ENCODE peak calls at places on chromosomes 6 and 20, in four cellular contexts. L is A549, V is GM12878, Z is K562. B is an unnamed sample. For H3K9me3, the result is how much of the 10 kb centered on the place peaks cover.

GRCh38 chr6:80214436-80215022 is 108.1 kb downstream of the BCKDHB start:
- DNase-seq in L (peak), V (no peak), Z (peak), B (peak)

GRCh38 chr20:33846291-33846916 is 35.3 kb downstream of the CHMP4B start:
- DNase-seq in Z (peak), L (no peak), V (no peak), B (peak)

GRCh38 chr6:26195376-26195923 is 108.2 kb downstream of the HFE start:
- DNase-seq in L (no peak), V (peak), Z (peak), B (peak)

GRCh38 chr20:58439974-58440767 is 51.1 kb downstream of the VAPB start:
- DNase-seq in Z (no peak), L (no peak), V (no peak), B (no peak)

GRCh38 chr6:163570579-163571231 is 156.2 kb downstream of the QKI start:
- DNase-seq in V (no peak), Z (peak), L (no peak), B (peak)

GRCh38 chr6:111534366-111534765 is 51.3 kb upstream of the REV3L start:
- DNase-seq in L (no peak), V (no peak), Z (no peak), B (peak)

GRCh38 chr6:121771937-121772717 is 336.7 kb downstream of the GJA1 start:
- DNase-seq in Z (no peak), L (no peak), V (no peak), B (no peak)

GRCh38 chr20:1952737-1953530 is 40.9 kb downstream of the PDYN start:
- DNase-seq in Z (no peak), V (peak), L (no peak), B (no peak)

GRCh38 chr6:26054937-26055669 is 32.1 kb upstream of the HFE start:
- DNase-seq in V (peak), Z (peak), L (peak), B (peak)

GRCh38 chr20:45039470-45039811 is 61.5 kb downstream of the KCNS1 start:
- DNase-seq in Z (no peak), V (no peak), L (no peak), B (no peak)

GRCh38 chr6:32814145-32814544 is 2.7 kb downstream of the HLA-DOB start:
- DNase-seq in Z (no peak), V (no peak), L (no peak), B (no peak)

GRCh38 chr6:119858901-119859300 is 509.3 kb upstream of the MAN1A1 start:
- DNase-seq in V (no peak), Z (no peak), L (no peak), B (peak)

GRCh38 chr20:10672579-10673127 is 1.1 kb downstream of the JAG1 start:
- DNase-seq in Z (peak), L (no peak), V (no peak), B (peak)

GRCh38 chr6:33313105-33313708 is 671 bp downstream of the TAPBP start:
- DNase-seq in L (no peak), V (no peak), Z (peak), B (peak)

GRCh38 chr6:149107520-149107919 is 210.0 kb upstream of the TAB2 start:
- DNase-seq in Z (no peak), L (no peak), V (no peak), B (no peak)

GRCh38 chr20:42639140-42639539 is 550.6 kb downstream of the PTPRT start:
- DNase-seq in Z (no peak), V (no peak), L (no peak), B (no peak)

GRCh38 chr20:62652051-62652893 is 10.0 kb downstream of the SLCO4A1 start:
- DNase-seq in Z (peak), V (peak), L (peak), B (peak)

GRCh38 chr6:31041372-31041974 is 31.2 kb downstream of the MUC22 start:
- DNase-seq in Z (no peak), V (no peak), L (peak), B (no peak)

GRCh38 chr6:156809034-156809433 is 31.9 kb downstream of the ARID1B start:
- DNase-seq in V (peak), L (no peak), Z (no peak), B (peak)

GRCh38 chr6:6661684-6662083 is 73.2 kb downstream of the LY86 start:
- DNase-seq in Z (no peak), V (no peak), L (no peak), B (peak)

GRCh38 chr6:53134601-53135235 is 13.9 kb downstream of the GCM1 start:
- DNase-seq in V (no peak), L (no peak), Z (peak), B (no peak)

GRCh38 chr20:19457551-19457950 is 245.1 kb downstream of the SLC24A3 start:
- DNase-seq in V (no peak), L (no peak), Z (no peak), B (no peak)

GRCh38 chr6:34489229-34489805 is 23.4 kb downstream of the PACSIN1 start:
- DNase-seq in L (no peak), Z (no peak), V (no peak), B (no peak)

GRCh38 chr6:111566873-111567517 is 38.7 kb downstream of the TRAF3IP2 start:
- DNase-seq in Z (no peak), L (no peak), V (no peak), B (no peak)

GRCh38 chr6:4780360-4780812 is 4.2 kb downstream of the CDYL start:
- DNase-seq in Z (peak), L (no peak), V (no peak), B (peak)

GRCh38 chr6:50353603-50354002 is 303.9 kb upstream of the DEFB112 start:
- DNase-seq in V (no peak), Z (no peak), L (no peak), B (no peak)

GRCh38 chr6:56297022-56297995 is 49.9 kb upstream of the COL21A1 start:
- DNase-seq in Z (no peak), V (no peak), L (no peak), B (no peak)

GRCh38 chr20:33013701-33014326 is 6.3 kb downstream of the BPIFB2 start:
- DNase-seq in V (no peak), L (no peak), Z (no peak), B (no peak)

GRCh38 chr20:57211949-57212889 is 54.2 kb downstream of the BMP7 start:
- DNase-seq in Z (no peak), V (no peak), L (peak), B (peak)

GRCh38 chr6:51213806-51214205 is 395.1 kb downstream of the TFAP2B start:
- DNase-seq in L (no peak), V (no peak), Z (no peak), B (no peak)

GRCh38 chr6:147099974-147100373 is 104.2 kb upstream of the STXBP5 start:
- DNase-seq in L (no peak), Z (no peak), V (no peak), B (peak)

GRCh38 chr6:159720708-159721107 is 6.6 kb upstream of the WTAP start:
- DNase-seq in Z (peak), L (peak), V (no peak), B (no peak)

GRCh38 chr6:18471232-18471964 is 84.2 kb downstream of the RNF144B start:
- DNase-seq in L (no peak), V (no peak), Z (no peak), B (no peak)
- H3K9me3 ChIP-seq in L (under half), V (under half), Z (under half), B (under half)

DNA sequence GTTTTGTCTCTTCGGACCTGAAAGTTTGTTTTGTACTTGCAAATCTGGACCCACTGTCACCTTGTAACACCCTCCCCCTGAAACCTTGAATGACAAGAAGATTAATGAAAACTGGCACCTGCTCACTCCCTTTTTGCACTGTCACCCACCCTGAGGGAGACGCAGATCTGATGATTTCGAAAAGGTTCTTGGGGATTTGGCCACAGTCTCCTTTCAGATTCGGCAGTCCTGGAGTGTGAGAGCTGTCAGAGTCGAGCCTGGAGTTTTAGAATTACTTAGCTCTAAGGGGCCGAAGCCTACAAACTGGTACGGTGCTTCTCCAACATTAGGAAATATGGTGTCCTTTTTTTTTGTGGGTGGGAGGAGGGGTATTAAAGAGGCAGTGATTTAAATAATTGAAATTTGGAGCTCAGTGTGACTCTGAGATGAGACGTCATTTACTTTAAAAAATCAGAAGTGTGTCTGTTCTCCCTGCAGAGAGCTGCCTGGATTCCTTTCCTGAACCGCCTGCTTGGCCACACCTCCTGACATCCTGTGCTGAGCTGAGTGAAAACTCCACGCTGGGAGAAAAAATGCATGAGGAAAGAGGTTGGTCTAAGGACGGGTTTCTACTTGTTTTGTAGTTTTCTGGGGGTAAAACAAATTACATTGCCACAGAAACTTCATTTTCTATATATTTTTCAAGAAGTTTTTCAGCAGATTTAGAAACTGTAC is 447.0 kb upstream of the CDH4 start:
- DNase-seq in V (no peak), Z (no peak), L (no peak), B (no peak)
- TF ChIP-seq ELK1 in V (no peak), Z (no peak), L (no peak), B (no peak)

GRCh38 chr6:27547157-27548075 is 74.5 kb upstream of the ZNF184 start:
- DNase-seq in V (peak), Z (peak), L (no peak), B (peak)
- H3K9me3 ChIP-seq in V (under half), Z (under half), L (under half), B (under half)

GRCh38 chr6:43871933-43872332 is 101.9 kb downstream of the VEGFA start:
- DNase-seq in L (no peak), Z (no peak), V (no peak), B (no peak)

GRCh38 chr6:43870660-43871061 is 100.7 kb downstream of the VEGFA start:
- DNase-seq in L (no peak), Z (no peak), V (no peak), B (peak)

GRCh38 chr6:43869091-43869710 is 99.2 kb downstream of the VEGFA start:
- DNase-seq in L (no peak), Z (no peak), V (no peak), B (no peak)

GRCh38 chr6:43869792-43870659 is 100.0 kb downstream of the VEGFA start:
- DNase-seq in V (no peak), L (no peak), Z (no peak), B (no peak)

GRCh38 chr6:43871284-43871683 is 101.3 kb downstream of the VEGFA start:
- DNase-seq in L (no peak), V (no peak), Z (no peak), B (no peak)
- TF ChIP-seq ELK1 in L (no peak), V (no peak), Z (no peak), B (no peak)

B was measured in IMR-90.